ENCODE peak calls at places on chromosome 16, in five cellular contexts. E is right cardiac atrium, S is sigmoid colon, J is neural progenitor cell, D is HL-60. Y is an unnamed sample.

GRCh38 chr16:17937003-17937402 is 399.5 kb downstream of the NPIPA8 start:
- DNase-seq in D (no peak), S (no peak), J (no peak), E (no peak), Y (no peak)

GRCh38 chr16:89193021-89193575 is 7.2 kb downstream of the SLC22A31 start:
- DNase-seq in D (peak), J (peak), S (no peak), E (peak), Y (no peak)

GRCh38 chr16:29663020-29663828 is at the start of gene SPN:
- DNase-seq in E (no peak), J (no peak), D (peak), S (no peak), Y (peak)

GRCh38 chr16:12637002-12637401 is 166.7 kb downstream of the CPPED1 start:
- DNase-seq in D (no peak), S (no peak), J (peak), E (no peak), Y (peak)

GRCh38 chr16:25014500-25015147 is 545 bp downstream of the ARHGAP17 start:
- DNase-seq in E (peak), D (peak), S (peak), J (peak), Y (peak)

GRCh38 chr16:525520-526180 is 1.9 kb upstream of the CAPN15 start:
- DNase-seq in S (no peak), E (no peak), J (no peak), D (peak), Y (no peak)

GRCh38 chr16:84043486-84044107 is 1.0 kb upstream of the SLC38A8 start:
- DNase-seq in D (no peak), E (no peak), J (peak), S (no peak), Y (no peak)

GRCh38 chr16:87978127-87978526 is 26.9 kb downstream of the BANP start:
- DNase-seq in S (no peak), E (no peak), J (no peak), D (no peak), Y (no peak)

GRCh38 chr16:19517424-19518089 is 4.3 kb downstream of the GDE1 start:
- DNase-seq in S (no peak), E (no peak), D (no peak), J (no peak), Y (no peak)

GRCh38 chr16:79994413-79994812 is 393.9 kb upstream of the MAF start:
- DNase-seq in J (no peak), E (no peak), S (no peak), D (no peak), Y (no peak)

GRCh38 chr16:79993810-79994209 is 393.3 kb upstream of the MAF start:
- DNase-seq in E (no peak), J (no peak), D (no peak), S (no peak), Y (no peak)

GRCh38 chr16:79995315-79995714 is 394.8 kb upstream of the MAF start:
- DNase-seq in D (no peak), J (no peak), S (no peak), E (no peak), Y (no peak)

GRCh38 chr16:79998143-79998542 is 397.6 kb upstream of the MAF start:
- DNase-seq in S (no peak), D (no peak), J (no peak), E (no peak), Y (no peak)

DNA sequence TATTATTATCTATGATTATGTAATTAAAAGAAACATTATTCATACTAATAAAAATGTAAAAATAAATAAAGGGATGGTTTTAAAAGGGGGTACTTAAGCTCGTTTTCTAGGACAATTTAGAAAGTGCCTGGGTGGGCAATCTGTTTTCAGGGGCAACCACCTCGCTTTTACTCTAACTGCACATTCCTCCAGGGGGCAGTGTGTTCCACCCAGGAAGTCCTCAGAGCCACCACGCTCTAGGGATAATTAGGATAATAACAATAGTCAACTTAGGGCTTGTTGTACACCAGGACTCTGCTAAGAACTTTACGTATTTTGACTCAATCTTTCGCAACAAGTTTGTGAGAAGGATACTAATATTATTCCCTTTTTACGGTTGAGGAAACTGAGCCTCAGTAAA is 396.7 kb upstream of the MAF start:
- DNase-seq in S (no peak), D (no peak), E (no peak), J (peak), Y (peak)
- H3K27ac ChIP-seq in S (no peak), D (no peak), E (no peak), J (no peak), Y (no peak)

GRCh38 chr16:68022278-68022727 is 729 bp downstream of the DDX28 start:
- DNase-seq in E (no peak), S (no peak), J (no peak), D (no peak), Y (no peak)
- H3K27ac ChIP-seq in E (no peak), S (peak), J (peak), D (peak), Y (peak)

GRCh38 chr16:72568502-72568901 is 396.5 kb upstream of the PMFBP1 start:
- DNase-seq in E (no peak), J (peak), D (no peak), S (no peak), Y (no peak)
- H3K27ac ChIP-seq in E (no peak), J (no peak), D (no peak), S (no peak), Y (no peak)

DNA sequence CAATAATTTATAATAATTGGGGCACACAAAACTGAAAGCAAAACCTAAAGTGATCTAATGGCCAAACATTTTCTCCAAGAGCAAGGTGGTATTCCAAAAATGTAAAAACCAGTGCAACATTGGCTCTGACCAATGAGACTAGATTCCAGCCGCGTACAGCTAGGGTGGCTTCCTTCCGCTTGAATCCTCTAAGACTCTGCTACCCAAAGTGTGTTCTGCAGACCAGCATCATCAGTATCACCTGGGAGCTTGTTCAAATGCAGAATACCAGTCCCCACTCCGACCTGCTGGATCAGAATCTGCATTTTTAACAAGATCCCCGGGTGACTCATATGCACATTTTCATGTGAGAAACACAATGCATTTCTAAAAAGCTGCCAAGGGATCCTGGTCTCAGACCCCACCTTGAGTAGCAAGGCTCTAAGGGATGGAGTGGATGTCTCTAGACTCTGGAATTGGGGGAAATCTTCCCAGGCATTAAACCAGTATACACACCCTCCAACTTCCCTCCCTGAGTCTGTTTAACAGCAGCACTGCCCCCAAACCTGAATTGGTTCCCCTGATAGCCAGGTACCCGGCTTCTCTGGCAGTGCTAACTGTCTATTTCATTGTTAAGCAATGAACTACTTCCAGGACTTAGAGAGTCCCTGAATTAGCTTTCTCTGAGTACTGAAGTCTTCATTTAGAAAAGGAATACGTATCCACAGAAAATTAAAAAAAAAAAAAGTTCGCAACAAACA is 118.2 kb downstream of the HS3ST2 start:
- DNase-seq in J (no peak), S (no peak), E (no peak), D (no peak), Y (no peak)
- H3K27ac ChIP-seq in J (no peak), S (no peak), E (no peak), D (no peak), Y (no peak)

DNA sequence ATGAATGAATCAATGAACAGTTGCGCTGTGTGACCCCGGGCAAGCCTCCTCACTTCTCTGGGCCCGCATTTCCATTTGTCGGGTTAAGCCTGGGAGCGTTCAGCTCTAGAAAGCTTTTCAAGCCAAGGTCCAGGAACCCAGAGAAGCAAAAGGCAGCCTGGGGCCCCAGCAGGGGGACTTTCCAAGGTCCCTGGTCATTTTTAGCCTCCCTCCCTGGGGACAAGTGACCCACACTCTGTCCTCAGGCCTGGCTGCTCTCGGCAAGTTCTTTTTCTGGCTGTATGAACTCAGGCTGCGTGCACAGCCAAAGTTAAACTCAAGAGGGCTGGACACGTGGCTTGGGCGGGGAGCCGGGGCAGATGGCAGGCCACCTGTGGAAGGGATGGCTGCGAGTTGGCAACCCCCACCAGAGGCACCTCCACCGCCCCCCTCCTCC is 41.4 kb upstream of the CIBAR2 start:
- DNase-seq in J (no peak), D (no peak), S (no peak), E (peak), Y (peak)
- H3K27ac ChIP-seq in J (no peak), D (no peak), S (no peak), E (peak), Y (peak)

DNA sequence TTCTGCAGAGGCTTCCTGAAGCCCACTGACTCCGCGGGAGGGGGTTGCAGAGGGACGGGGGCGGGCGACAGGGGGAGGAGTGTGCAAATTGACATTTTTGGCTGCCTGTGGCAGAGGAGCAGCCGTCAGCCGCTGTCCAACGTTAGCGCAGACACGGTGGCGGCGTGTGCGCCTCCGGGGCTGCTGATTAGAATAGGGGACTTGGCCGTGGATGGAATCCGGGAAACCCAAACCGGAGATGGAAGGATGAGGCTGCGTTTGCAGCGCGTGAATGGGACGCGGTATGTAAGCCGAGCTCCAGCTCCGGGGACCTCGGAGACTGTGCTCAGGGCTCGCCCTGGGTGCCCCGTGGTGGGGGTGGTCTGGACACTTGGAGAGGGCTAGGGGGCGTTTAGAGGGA is 849.0 kb upstream of the RBFOX1 start:
- DNase-seq in S (no peak), D (no peak), E (no peak), J (peak), Y (no peak)
- H3K27ac ChIP-seq in S (no peak), D (no peak), E (no peak), J (no peak), Y (no peak)

GRCh38 chr16:69924777-69925191 is 26.4 kb upstream of the CLEC18A start:
- DNase-seq in J (no peak), E (peak), D (no peak), S (peak), Y (no peak)

GRCh38 chr16:69926241-69926640 is 24.9 kb upstream of the CLEC18A start:
- DNase-seq in E (no peak), S (no peak), J (no peak), D (no peak), Y (no peak)

GRCh38 chr16:69922200-69922599 is 28.9 kb upstream of the CLEC18A start:
- DNase-seq in S (no peak), J (no peak), D (no peak), E (no peak), Y (no peak)

GRCh38 chr16:69925311-69925710 is 25.8 kb upstream of the CLEC18A start:
- DNase-seq in D (no peak), S (no peak), J (no peak), E (no peak), Y (no peak)

GRCh38 chr16:69924041-69924775 is 26.9 kb upstream of the CLEC18A start:
- DNase-seq in D (no peak), S (no peak), E (no peak), J (no peak), Y (no peak)
- H3K27ac ChIP-seq in D (no peak), S (peak), E (peak), J (no peak), Y (no peak)

GRCh38 chr16:60274431-60275017 is 1540.4 kb upstream of the GOT2 start:
- DNase-seq in E (no peak), S (no peak), J (no peak), D (no peak), Y (no peak)

GRCh38 chr16:60271382-60272180 is 1537.5 kb upstream of the GOT2 start:
- DNase-seq in J (no peak), D (no peak), S (no peak), E (no peak), Y (no peak)
- H3K27ac ChIP-seq in J (no peak), D (no peak), S (no peak), E (no peak), Y (no peak)